ENCODE peak calls at places on chromosomes 13 and 19, in six cellular contexts. L, D, J, P, R and Q are unnamed samples.

GRCh38 chr13:95343944-95344343 is 42.7 kb upstream of the ABCC4 start:
- DNase-seq in L (no peak), D (no peak), J (no peak), P (no peak), R (no peak), Q (no peak)

GRCh38 chr19:49348305-49349188 is 13.3 kb downstream of the CD37 start:
- DNase-seq in L (no peak), D (no peak), J (no peak), P (no peak), R (no peak), Q (no peak)

GRCh38 chr19:10998045-10998533 is 37.3 kb downstream of the SMARCA4 start:
- DNase-seq in L (peak), D (no peak), J (no peak), P (peak), R (no peak), Q (no peak)

GRCh38 chr19:38949580-38950367 is 19.0 kb downstream of the MRPS12 start:
- DNase-seq in L (peak), D (peak), J (peak), P (peak), R (peak), Q (peak)

GRCh38 chr13:44713793-44714469 is 137.8 kb upstream of the TSC22D1 start:
- DNase-seq in L (peak), D (no peak), J (no peak), P (no peak), R (no peak), Q (peak)

GRCh38 chr19:4375620-4376228 is 24.6 kb downstream of the SH3GL1 start:
- DNase-seq in L (peak), D (peak), J (peak), P (no peak), R (no peak), Q (peak)

GRCh38 chr13:32846020-32846451 is 170.2 kb upstream of the KL start:
- DNase-seq in L (no peak), D (no peak), J (no peak), P (no peak), R (no peak), Q (no peak)

GRCh38 chr19:11165486-11166030 is 10.0 kb upstream of the SPC24 start:
- DNase-seq in L (no peak), D (no peak), J (no peak), P (no peak), R (no peak), Q (peak)

GRCh38 chr13:52006491-52007245 is 4.6 kb downstream of the ATP7B start:
- DNase-seq in L (no peak), D (no peak), J (no peak), P (no peak), R (no peak), Q (no peak)

GRCh38 chr19:31223805-31224534 is 125.3 kb downstream of the TSHZ3 start:
- DNase-seq in L (peak), D (no peak), J (no peak), P (no peak), R (no peak), Q (peak)

GRCh38 chr13:76349700-76350099 is 536.5 kb downstream of the KCTD12 start:
- DNase-seq in L (no peak), D (no peak), J (no peak), P (no peak), R (no peak), Q (no peak)

GRCh38 chr19:2449019-2449418 is 7.7 kb downstream of the LMNB2 start:
- DNase-seq in L (no peak), D (no peak), J (no peak), P (no peak), R (no peak), Q (peak)

GRCh38 chr19:48419158-48419920 is 25.9 kb downstream of the GRIN2D start:
- DNase-seq in L (peak), D (peak), J (peak), P (peak), R (no peak), Q (peak)

GRCh38 chr13:50222569-50223332 is 207.5 kb downstream of the KCNRG start:
- DNase-seq in L (peak), D (peak), J (no peak), P (peak), R (peak), Q (peak)

GRCh38 chr13:99926014-99926731 is 45.4 kb downstream of the ZIC5 start:
- DNase-seq in L (peak), D (no peak), J (no peak), P (no peak), R (no peak), Q (peak)

GRCh38 chr19:34990578-34991192 is 9.4 kb upstream of the GRAMD1A start:
- DNase-seq in L (no peak), D (no peak), J (no peak), P (peak), R (no peak), Q (no peak)

GRCh38 chr19:20863176-20863575 is 59.9 kb upstream of the ZNF85 start:
- DNase-seq in L (no peak), D (no peak), J (no peak), P (no peak), R (no peak), Q (no peak)

GRCh38 chr19:13537454-13537853 is 31.2 kb upstream of the CACNA1A start:
- DNase-seq in L (no peak), D (no peak), J (peak), P (no peak), R (no peak), Q (no peak)

GRCh38 chr13:51714663-51715168 is 89.2 kb downstream of the DHRS12 start:
- DNase-seq in L (peak), D (no peak), J (no peak), P (no peak), R (no peak), Q (peak)

GRCh38 chr13:30446122-30446500 is 19.6 kb downstream of the HMGB1 start:
- DNase-seq in L (no peak), D (no peak), J (peak), P (no peak), R (no peak), Q (no peak)

GRCh38 chr13:110416131-110416584 is 109.1 kb downstream of the COL4A2 start:
- DNase-seq in L (peak), D (no peak), J (no peak), P (no peak), R (no peak), Q (peak)

GRCh38 chr13:72514141-72514540 is 213.3 kb downstream of the MZT1 start:
- DNase-seq in L (no peak), D (no peak), J (no peak), P (no peak), R (no peak), Q (no peak)

GRCh38 chr13:25652764-25653163 is 281.0 kb downstream of the ATP8A2 start:
- DNase-seq in L (no peak), D (no peak), J (peak), P (no peak), R (no peak), Q (no peak)

GRCh38 chr13:45199716-45200115 is 1.1 kb downstream of the KCTD4 start:
- DNase-seq in L (no peak), D (no peak), J (no peak), P (no peak), R (no peak), Q (no peak)

GRCh38 chr19:33299061-33299665 is 3.2 kb downstream of the CEBPA start:
- DNase-seq in L (no peak), D (no peak), J (no peak), P (peak), R (no peak), Q (no peak)

GRCh38 chr19:6739884-6740588 is 556 bp downstream of the TRIP10 start:
- DNase-seq in L (no peak), D (no peak), J (peak), P (peak), R (peak), Q (peak)